ENCODE peak calls at places on chromosomes 2 and 18, in four cellular contexts. F, S, Z and I are unnamed samples.

GRCh38 chr2:20514596-20515269 is 67.9 kb downstream of the RHOB start:
- DNase-seq in Z (no peak), S (peak), F (peak), I (no peak)

GRCh38 chr2:108169982-108170625 is 69.7 kb upstream of the SULT1C3 start:
- DNase-seq in F (no peak), Z (no peak), S (peak), I (no peak)

GRCh38 chr2:122078451-122078850 is 323.0 kb downstream of the TSN start:
- DNase-seq in Z (no peak), F (no peak), S (no peak), I (peak)

GRCh38 chr18:75066223-75066622 is 142.7 kb downstream of the PTGR3 start:
- DNase-seq in Z (no peak), S (no peak), F (no peak), I (no peak)

GRCh38 chr2:203870942-203871341 is 3.4 kb downstream of the CTLA4 start:
- DNase-seq in F (no peak), S (no peak), Z (no peak), I (no peak)

GRCh38 chr2:165114345-165114943 is 89.4 kb downstream of the SCN3A start:
- DNase-seq in F (peak), Z (no peak), S (peak), I (no peak)

GRCh38 chr18:59957957-59958356 is 58.2 kb downstream of the PMAIP1 start:
- DNase-seq in F (peak), S (peak), Z (no peak), I (no peak)

GRCh38 chr2:219912530-219912929 is 285.1 kb downstream of the SLC4A3 start:
- DNase-seq in S (no peak), Z (no peak), F (peak), I (no peak)

GRCh38 chr2:241981076-241981700 is 111.7 kb downstream of the RTP5 start:
- DNase-seq in S (no peak), Z (no peak), F (no peak), I (no peak)

GRCh38 chr2:39697480-39697879 is 31.8 kb downstream of the TMEM178A start:
- DNase-seq in S (no peak), Z (no peak), F (no peak), I (no peak)

GRCh38 chr2:163593941-163594340 is 141.9 kb downstream of the FIGN start:
- DNase-seq in Z (no peak), F (no peak), S (no peak), I (no peak)

GRCh38 chr2:104658840-104659591 is 194.9 kb upstream of the POU3F3 start:
- DNase-seq in S (no peak), Z (no peak), F (no peak), I (no peak)

GRCh38 chr2:74548919-74549684 is 4.6 kb downstream of the LOXL3 start:
- DNase-seq in Z (no peak), F (no peak), S (peak), I (no peak)

GRCh38 chr2:235591921-235592320 is 98.1 kb downstream of the AGAP1 start:
- DNase-seq in Z (no peak), F (no peak), S (no peak), I (no peak)

GRCh38 chr18:57107141-57107832 is 39.6 kb upstream of the BOD1L2 start:
- DNase-seq in F (no peak), S (peak), Z (no peak), I (no peak)

GRCh38 chr2:126908721-126909177 is 10.1 kb downstream of the TEX51 start:
- DNase-seq in S (no peak), Z (peak), F (no peak), I (peak)

GRCh38 chr2:177646791-177647190 is 254.2 kb downstream of the AGPS start:
- DNase-seq in S (no peak), Z (no peak), F (no peak), I (no peak)

GRCh38 chr2:168005586-168005985 is 241.8 kb downstream of the STK39 start:
- DNase-seq in F (no peak), Z (no peak), S (no peak), I (no peak)

GRCh38 chr18:75340206-75340605 is 87.3 kb downstream of the SMIM21 start:
- DNase-seq in F (no peak), S (no peak), Z (no peak), I (no peak)

GRCh38 chr2:134146161-134146560 is 107.7 kb upstream of the MGAT5 start:
- DNase-seq in S (no peak), F (no peak), Z (no peak), I (no peak)

GRCh38 chr2:20611077-20611843 is 39.6 kb downstream of the HS1BP3 start:
- DNase-seq in F (no peak), Z (no peak), S (no peak), I (no peak)

GRCh38 chr2:59025157-59025757 is 784.1 kb upstream of the FANCL start:
- DNase-seq in F (no peak), Z (no peak), S (peak), I (no peak)

GRCh38 chr18:7678801-7679200 is 111.7 kb downstream of the PTPRM start:
- DNase-seq in F (no peak), Z (no peak), S (no peak), I (no peak)

GRCh38 chr2:23620841-23621341 is 235.9 kb downstream of the KLHL29 start:
- DNase-seq in Z (no peak), F (peak), S (no peak), I (no peak)

GRCh38 chr2:15874311-15874710 is 66.0 kb upstream of the MYCN start:
- DNase-seq in S (no peak), F (no peak), Z (no peak), I (no peak)

GRCh38 chr18:10524507-10525425 is 1.1 kb upstream of the NAPG start:
- DNase-seq in Z (no peak), F (no peak), S (peak), I (no peak)

GRCh38 chr2:26993768-26994167 is 23.3 kb downstream of the MAPRE3 start:
- DNase-seq in Z (no peak), F (no peak), S (no peak), I (no peak)

GRCh38 chr2:223102040-223102899 is 50.3 kb downstream of the KCNE4 start:
- DNase-seq in S (no peak), F (no peak), Z (no peak), I (no peak)

GRCh38 chr2:45014016-45014702 is 4.9 kb upstream of the SIX2 start:
- DNase-seq in F (no peak), S (no peak), Z (no peak), I (no peak)

DNA sequence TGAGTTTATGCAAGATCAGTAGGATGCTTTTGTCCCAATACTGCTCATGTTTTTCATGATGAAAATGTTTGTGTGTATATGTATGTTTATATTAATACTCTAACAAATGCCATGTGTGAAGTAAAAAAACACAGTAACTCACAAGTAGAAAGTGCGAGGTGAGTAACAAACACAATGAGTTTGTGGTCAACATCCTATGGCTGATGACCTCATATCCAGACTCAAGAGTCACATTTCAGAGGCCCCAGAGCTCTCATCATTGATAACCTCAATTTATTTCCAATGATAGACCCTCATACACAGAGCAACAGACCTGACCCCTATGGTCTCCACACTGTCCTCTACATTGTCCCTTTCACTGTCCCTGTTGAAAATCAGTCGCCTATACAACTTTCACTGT is 34.5 kb downstream of the ZNF519 start:
- DNase-seq in S (no peak), Z (no peak), F (no peak), I (no peak)
- TF ChIP-seq CTCF in S (no peak), Z (no peak), F (no peak), I (no peak)

DNA sequence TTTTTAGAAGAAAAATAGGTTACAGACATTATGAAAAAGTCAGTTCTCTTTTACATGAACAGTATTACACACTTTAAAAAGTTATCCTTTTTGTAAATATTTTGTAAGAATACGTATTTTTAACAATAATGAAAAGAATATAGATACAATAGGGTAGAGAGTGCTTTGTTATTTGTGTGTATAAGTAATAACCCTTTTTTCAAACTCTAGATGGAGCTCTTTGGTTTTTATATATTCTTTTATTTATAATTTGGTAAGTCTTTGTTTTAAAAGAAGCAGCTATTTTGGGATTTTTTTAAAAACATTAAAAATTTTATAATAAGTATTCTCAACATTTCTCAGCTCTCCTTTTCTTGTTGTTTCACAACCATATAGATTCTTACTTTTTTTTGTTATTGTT is 46.2 kb downstream of the ACYP2 start:
- DNase-seq in F (no peak), S (peak), Z (no peak), I (no peak)
- TF ChIP-seq CTCF in F (no peak), S (peak), Z (peak), I (no peak)

GRCh38 chr2:64260817-64261216 is 116.6 kb upstream of the PELI1 start:
- DNase-seq in Z (no peak), F (no peak), S (no peak), I (no peak)
- TF ChIP-seq CTCF in Z (no peak), F (no peak), S (no peak), I (no peak)

GRCh38 chr18:61581578-61582204 is 248.5 kb downstream of the CDH20 start:
- DNase-seq in Z (peak), S (peak), F (no peak), I (no peak)

GRCh38 chr18:61579581-61579980 is 246.4 kb downstream of the CDH20 start:
- DNase-seq in Z (no peak), F (no peak), S (no peak), I (no peak)

GRCh38 chr18:61580061-61580460 is 246.8 kb downstream of the CDH20 start:
- DNase-seq in Z (no peak), S (no peak), F (no peak), I (no peak)

GRCh38 chr18:61583548-61583947 is 250.3 kb downstream of the CDH20 start:
- DNase-seq in S (no peak), F (no peak), Z (no peak), I (no peak)

DNA sequence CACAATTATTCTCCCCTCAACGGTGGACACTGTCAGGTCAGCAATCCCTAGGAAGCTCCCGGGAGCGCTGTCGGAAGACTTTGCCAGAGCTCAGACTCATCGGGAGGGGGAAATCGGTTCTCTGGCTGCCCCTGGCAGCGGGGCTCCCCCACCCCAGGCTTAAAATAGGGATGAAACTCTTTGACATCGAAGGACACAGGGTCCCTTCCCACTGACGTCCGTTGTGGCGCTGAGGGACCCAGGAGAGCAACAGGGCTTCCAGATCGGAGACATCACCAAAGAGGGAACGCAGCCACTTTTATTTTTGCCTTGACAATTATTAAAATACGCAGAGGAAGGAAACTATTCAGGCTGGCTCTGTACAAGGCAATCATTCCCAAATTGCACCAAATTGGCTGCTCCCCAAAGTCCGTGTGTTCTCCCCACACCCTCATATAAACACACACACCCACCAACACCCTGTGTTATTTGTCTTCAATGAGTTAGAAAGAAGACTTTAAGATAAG is 249.0 kb downstream of the CDH20 start:
- DNase-seq in S (no peak), F (no peak), Z (no peak), I (no peak)
- TF ChIP-seq CTCF in S (no peak), F (no peak), Z (no peak), I (no peak)

GRCh38 chr2:142722086-142722485 is 155.4 kb upstream of the KYNU start:
- DNase-seq in S (no peak), Z (no peak), F (no peak), I (no peak)

GRCh38 chr2:142721015-142721414 is 156.4 kb upstream of the KYNU start:
- DNase-seq in Z (no peak), S (no peak), F (no peak), I (no peak)

GRCh38 chr2:142714600-142714999 is 162.9 kb upstream of the KYNU start:
- DNase-seq in F (no peak), Z (no peak), S (no peak), I (no peak)

GRCh38 chr2:142718731-142719130 is 158.7 kb upstream of the KYNU start:
- DNase-seq in F (no peak), Z (no peak), S (no peak), I (no peak)

DNA sequence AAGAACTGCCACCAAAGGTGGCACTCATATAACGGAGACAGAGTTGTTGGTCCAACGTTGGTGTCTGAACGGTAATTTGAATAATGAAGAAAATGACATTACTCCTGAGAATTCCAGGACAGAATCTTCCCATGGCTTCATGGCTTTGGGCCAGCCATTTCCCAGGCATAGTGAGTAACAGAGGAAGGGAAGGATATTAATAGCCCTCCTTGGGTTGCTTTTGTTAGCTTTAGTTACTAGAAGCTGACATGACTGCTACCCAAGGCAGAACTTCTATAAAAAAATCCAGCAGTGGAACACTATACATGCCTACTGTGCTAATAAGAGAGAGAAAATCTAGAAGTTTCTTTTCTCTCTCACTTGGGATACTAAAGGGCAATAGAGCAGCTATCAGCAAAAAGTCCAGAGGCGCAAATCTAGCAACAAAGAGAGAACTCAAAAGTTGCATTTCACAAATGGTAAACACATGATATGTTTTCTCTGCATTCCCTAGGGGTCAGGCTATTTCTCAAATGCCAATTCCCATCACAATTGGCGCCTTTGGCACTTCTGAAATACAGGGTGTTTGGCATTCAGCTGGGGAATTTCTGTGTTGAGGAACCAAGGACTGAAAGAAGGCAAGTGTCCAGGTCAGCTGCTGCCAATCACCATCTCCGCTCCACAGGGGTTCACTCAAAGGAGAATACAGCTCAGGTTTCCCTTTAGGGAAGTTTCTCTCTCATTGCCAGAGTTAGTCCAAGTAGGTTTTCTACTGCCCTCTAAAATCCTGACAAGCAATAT is 160.8 kb upstream of the KYNU start:
- DNase-seq in F (no peak), S (no peak), Z (no peak), I (no peak)
- TF ChIP-seq CTCF in F (no peak), S (no peak), Z (no peak), I (no peak)

GRCh38 chr2:238015705-238016104 is 45.1 kb upstream of the SCLY start:
- DNase-seq in Z (no peak), S (no peak), F (no peak), I (no peak)
- TF ChIP-seq CTCF in Z (no peak), S (peak), F (peak), I (no peak)

GRCh38 chr2:197137234-197137633 is 173.3 kb downstream of the ANKRD44 start:
- DNase-seq in Z (no peak), S (peak), F (no peak), I (no peak)
- TF ChIP-seq CTCF in Z (no peak), S (peak), F (no peak), I (no peak)

GRCh38 chr2:137842430-137842829 is 121.8 kb upstream of the HNMT start:
- DNase-seq in Z (no peak), F (no peak), S (no peak), I (no peak)
- TF ChIP-seq CTCF in Z (no peak), F (no peak), S (no peak), I (no peak)

DNA sequence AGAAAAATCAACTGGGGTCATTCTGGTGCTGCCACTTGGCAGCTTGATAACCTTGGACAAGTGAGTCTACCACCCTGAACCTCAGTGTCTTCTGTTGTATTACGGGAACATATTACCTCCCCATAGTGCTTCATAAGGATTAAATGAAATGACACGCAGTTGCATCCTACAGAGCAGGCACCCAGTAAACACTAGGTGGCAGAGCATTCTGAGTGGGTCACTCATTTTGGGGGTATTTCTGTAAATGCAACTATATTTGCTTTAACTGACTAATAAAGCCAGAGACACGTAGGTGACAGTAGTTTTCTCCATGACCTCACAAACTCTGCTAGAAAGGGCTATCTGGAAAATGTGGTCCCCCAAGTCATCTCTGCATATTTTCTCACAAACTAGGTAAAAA is 4.7 kb downstream of the CD226 start:
- DNase-seq in S (peak), Z (no peak), F (no peak), I (no peak)
- TF ChIP-seq CTCF in S (peak), Z (no peak), F (no peak), I (no peak)